ENCODE peak calls at places on chromosomes 5 and 9, in four cellular contexts. I, G, U and R are unnamed samples.

GRCh38 chr5:163342301-163342700 is 95.1 kb upstream of the CCNG1 start:
- DNase-seq in I (no peak), U (no peak), G (no peak), R (no peak)

GRCh38 chr5:76269259-76269958 is 133.7 kb upstream of the IQGAP2 start:
- DNase-seq in G (no peak), I (no peak), U (no peak), R (no peak)

GRCh38 chr5:180860273-180860886 is 696 bp downstream of the ZFP62 start:
- DNase-seq in I (peak; percentile 42), U (no peak), G (no peak), R (no peak)

GRCh38 chr9:97363661-97364299 is 48.1 kb upstream of the TDRD7 start:
- DNase-seq in G (no peak), U (no peak), I (no peak), R (no peak)

GRCh38 chr5:107254214-107254901 is 416.4 kb downstream of the EFNA5 start:
- DNase-seq in G (no peak), U (no peak), I (no peak), R (no peak)

GRCh38 chr5:10563132-10563939 is 534 bp upstream of the ANKRD33B start:
- DNase-seq in U (no peak), I (peak; percentile 30), G (no peak), R (no peak)

GRCh38 chr9:35615981-35616680 is 2.1 kb downstream of the CD72 start:
- DNase-seq in I (no peak), G (no peak), U (no peak), R (no peak)

GRCh38 chr5:142143878-142144277 is 35.3 kb downstream of the NDFIP1 start:
- DNase-seq in G (no peak), I (no peak), U (no peak), R (no peak)

GRCh38 chr9:88828492-88828974 is 162.7 kb upstream of the S1PR3 start:
- DNase-seq in U (no peak), G (no peak), I (no peak), R (no peak)

GRCh38 chr5:154465169-154465568 is 12.9 kb downstream of the HAND1 start:
- DNase-seq in I (no peak), U (peak; percentile 59), G (no peak), R (no peak)

GRCh38 chr5:149611327-149611726 is 30.0 kb downstream of the ARHGEF37 start:
- DNase-seq in I (peak; percentile 79), U (no peak), G (no peak), R (no peak)

GRCh38 chr5:99033014-99033931 is 104.5 kb upstream of the CHD1 start:
- DNase-seq in G (no peak), U (no peak), I (no peak), R (no peak)

GRCh38 chr9:111632695-111633388 is 1.7 kb downstream of the DNAJC25 start:
- DNase-seq in U (no peak), G (no peak), I (no peak), R (no peak)

GRCh38 chr5:4563400-4563799 is 576.7 kb upstream of the ADAMTS16 start:
- DNase-seq in U (no peak), I (no peak), G (no peak), R (no peak)

GRCh38 chr5:168683247-168683926 is 104.2 kb upstream of the PANK3 start:
- DNase-seq in I (no peak), G (no peak), U (no peak), R (no peak)

GRCh38 chr5:145077028-145077427 is 758.1 kb downstream of the PRELID2 start:
- DNase-seq in U (no peak), G (no peak), I (no peak), R (no peak)

GRCh38 chr5:72486371-72486770 is 20.8 kb downstream of the ZNF366 start:
- DNase-seq in I (no peak), U (no peak), G (no peak), R (no peak)

GRCh38 chr9:134174073-134174449 is 9.7 kb upstream of the RNU6ATAC start:
- DNase-seq in G (no peak), U (no peak), I (no peak), R (no peak)

DNA sequence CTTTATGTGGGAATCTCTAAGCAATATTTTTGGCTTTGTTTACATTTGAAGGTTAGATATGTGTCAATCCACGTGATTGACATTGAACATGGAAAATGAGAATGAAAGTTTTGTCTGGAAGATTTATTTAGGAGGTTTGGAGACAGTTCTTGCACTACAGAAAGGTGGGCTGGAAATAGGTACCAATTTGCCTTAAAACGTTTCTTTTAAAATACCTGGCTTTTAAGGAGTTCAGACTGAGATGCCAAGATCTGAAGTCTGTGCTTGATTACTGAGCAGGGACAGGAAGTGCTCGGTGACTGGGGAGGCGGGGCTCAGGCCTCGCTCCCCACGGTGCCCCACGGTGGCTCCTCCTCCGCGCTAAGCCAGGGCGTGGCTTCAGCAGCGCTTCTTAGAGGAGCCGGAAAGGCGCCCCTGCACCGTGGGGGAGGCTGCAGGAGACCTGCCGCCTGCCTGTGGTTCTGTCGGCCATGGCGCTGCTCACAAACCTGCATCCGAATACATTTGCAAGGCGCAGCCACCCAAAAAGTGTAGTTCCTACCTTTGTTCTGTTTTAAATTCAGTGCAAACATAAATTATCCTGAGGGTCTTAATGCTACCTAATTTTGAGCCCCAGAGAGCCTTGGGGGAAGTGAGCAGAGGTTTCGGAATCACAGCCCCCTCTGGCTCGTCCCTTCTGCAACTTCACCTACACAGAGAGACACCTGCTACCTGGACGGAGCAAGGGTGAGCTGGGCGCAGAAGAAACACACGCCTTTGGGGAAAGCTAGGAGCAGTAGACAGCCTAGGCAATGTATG is 49.2 kb downstream of the USP20 start:
- DNase-seq in G (peak; percentile 93), I (peak; percentile 96), U (no peak), R (peak; percentile 88)
- TF ChIP-seq POLR2AphosphoS5 in G (peak; percentile 54), I (peak; percentile 58), U (no peak), R (peak; percentile 80)

DNA sequence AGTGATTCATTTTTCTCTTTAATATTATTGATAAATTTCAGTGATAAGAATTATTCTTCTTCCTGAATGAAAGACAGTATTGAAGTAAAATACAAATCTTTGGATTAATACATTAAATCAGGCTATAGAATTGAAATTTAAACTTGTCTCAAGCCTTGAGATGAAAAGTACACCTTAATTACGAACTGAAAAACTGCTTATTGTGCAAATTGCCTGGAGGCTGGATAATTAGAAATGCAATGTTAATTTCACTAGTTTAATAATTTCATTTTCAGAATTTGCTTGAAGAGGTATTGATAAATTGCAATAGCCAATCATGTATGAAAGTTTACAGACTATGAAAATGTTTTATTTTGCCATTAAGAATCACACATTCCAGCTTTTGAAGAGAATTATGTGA is 11.0 kb upstream of the CCNH start:
- DNase-seq in I (no peak), U (no peak), G (no peak), R (no peak)
- TF ChIP-seq CTCF in I (no peak), U (no peak), G (no peak), R (no peak)

DNA sequence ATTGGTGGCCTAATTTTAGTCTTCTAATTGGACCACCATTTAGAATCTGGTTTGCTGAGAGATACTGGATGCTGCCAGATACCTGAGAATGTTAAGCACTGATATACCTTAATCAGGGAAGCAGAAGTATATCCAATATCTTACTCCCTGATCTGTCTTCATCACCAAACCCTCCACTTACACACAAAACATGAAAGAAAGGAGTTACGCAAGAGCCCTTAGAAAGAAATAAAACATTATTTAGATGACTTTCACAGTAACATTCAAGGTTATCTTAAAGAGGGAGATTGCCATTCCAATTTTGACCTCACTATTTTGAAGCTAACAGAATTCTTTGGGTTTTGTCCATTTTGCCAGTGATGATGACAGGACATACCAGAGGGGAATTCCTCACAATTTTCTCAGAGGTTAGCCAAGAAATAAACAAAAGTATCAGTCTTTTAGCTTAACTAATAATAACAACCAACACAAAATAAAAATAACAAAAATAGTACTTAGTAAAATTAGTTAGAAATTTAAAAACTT is 496.1 kb downstream of the NFIB start:
- DNase-seq in G (no peak), I (no peak), U (no peak), R (no peak)
- H3K9me3 ChIP-seq in G (no peaks in the 10 kb centered on the region), I (no peaks in the 10 kb centered on the region), U (no peaks in the 10 kb centered on the region), R (no peaks in the 10 kb centered on the region)

GRCh38 chr9:123370108-123370507 is 14.1 kb downstream of the CRB2 start:
- DNase-seq in I (no peak), U (no peak), G (no peak), R (no peak)
- TF ChIP-seq POLR2AphosphoS5 in I (no peak), U (no peak), G (no peak), R (no peak)

DNA sequence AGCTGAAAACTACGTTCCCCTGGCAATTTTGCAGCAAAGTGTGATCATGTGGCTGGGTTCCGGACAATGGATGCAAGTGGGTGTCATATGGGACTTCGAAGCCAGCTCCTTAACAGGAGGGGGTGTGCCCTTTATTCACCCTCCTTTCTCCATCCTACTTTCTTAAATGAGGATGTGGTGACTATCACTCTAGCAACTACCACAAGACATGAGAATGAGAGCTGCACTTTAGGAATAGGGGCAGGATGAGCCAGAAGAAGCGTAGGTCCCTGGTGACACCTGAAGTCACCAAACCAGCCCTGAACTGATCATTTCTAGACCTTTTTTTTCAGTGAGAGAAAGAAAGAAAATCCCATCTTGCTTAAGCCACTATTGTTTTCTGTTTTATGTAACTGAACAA is 58.9 kb downstream of the IRF1 start:
- DNase-seq in I (peak; percentile 3), G (no peak), U (no peak), R (no peak)
- TF ChIP-seq CTCF in I (no peak), G (no peak), U (no peak), R (no peak)

DNA sequence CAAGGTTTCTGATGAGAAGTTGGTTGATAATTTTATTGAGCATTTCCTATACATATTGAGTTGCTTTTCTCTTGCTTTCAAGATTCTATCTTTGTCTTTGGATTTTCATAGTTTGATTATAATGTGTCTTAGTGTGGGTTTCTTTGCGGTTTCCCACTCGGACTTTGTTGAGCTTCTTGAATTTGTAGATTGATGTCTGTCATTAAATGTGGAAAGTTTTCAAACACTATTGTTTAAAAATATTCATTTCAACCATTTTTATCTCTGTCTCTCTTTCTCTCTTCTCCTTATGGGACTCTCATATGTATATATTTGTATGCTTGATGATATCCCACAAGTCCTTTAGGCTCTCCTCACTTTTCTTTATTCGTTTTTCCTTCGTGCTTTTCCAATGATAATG is 18.5 kb upstream of the PCDHA1 start:
- DNase-seq in I (no peak), G (no peak), U (no peak), R (no peak)
- H3K9me3 ChIP-seq in I (peaks cover 98% of the 10 kb centered on the region), G (peaks cover 82% of the 10 kb centered on the region), U (peaks cover 54% of the 10 kb centered on the region), R (peaks cover 58% of the 10 kb centered on the region)

DNA sequence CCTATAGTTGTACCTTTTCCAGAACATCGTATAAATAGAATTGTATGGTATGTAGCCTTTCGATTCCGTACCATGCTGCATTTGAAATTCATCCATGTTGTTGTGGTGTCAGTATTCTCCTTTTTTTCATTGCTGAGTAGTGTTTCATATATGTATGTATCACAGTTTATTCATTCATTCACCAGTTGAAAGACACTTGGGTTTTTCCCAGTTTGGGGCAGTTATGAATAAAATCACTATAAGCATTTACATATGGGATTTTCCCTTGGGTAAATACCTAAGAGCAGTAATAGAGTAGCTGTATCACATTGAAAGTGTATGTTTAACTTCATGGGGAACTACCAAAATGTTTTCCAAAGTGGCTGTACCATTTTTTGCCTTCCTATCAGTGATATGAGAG is 16.1 kb upstream of the FKTN start:
- DNase-seq in U (no peak), G (no peak), I (no peak), R (no peak)
- TF ChIP-seq POLR2AphosphoS5 in U (no peak), G (no peak), I (no peak), R (no peak)